ENCODE peak calls at places on chromosomes 12 and 14, in four cellular contexts. One of them, this sample, is unnamed.

GRCh38 chr14:51780741-51781140 is 79.7 kb upstream of the GNG2 start:
- DNase-seq in WTC11: no peak
- DNase-seq in BE2C: no peak
- DNase-seq in D721Med: no peak
- DNase-seq in this sample: no peak

GRCh38 chr14:70952485-70952884 is 45.2 kb downstream of the PCNX1 start:
- DNase-seq in WTC11: no peak
- DNase-seq in BE2C: no peak
- DNase-seq in D721Med: no peak
- DNase-seq in this sample: no peak

GRCh38 chr12:47014474-47014873 is 64.9 kb upstream of the PCED1B start:
- DNase-seq in WTC11: no peak
- DNase-seq in BE2C: no peak
- DNase-seq in D721Med: no peak
- DNase-seq in this sample: no peak

GRCh38 chr12:12008232-12008850 is 62.4 kb upstream of the BCL2L14 start:
- DNase-seq in WTC11: peak; percentile 52
- DNase-seq in BE2C: no peak
- DNase-seq in D721Med: no peak
- DNase-seq in this sample: peak; percentile 32

GRCh38 chr14:65100905-65101541 is 1.3 kb downstream of the MAX start:
- DNase-seq in WTC11: no peak
- DNase-seq in BE2C: no peak
- DNase-seq in D721Med: no peak
- DNase-seq in this sample: no peak

GRCh38 chr14:23438130-23438893 is 2.9 kb upstream of the MYH7 start:
- DNase-seq in WTC11: no peak
- DNase-seq in BE2C: no peak
- DNase-seq in D721Med: no peak
- DNase-seq in this sample: no peak

GRCh38 chr14:51776102-51776894 is 84.1 kb upstream of the GNG2 start:
- DNase-seq in WTC11: peak; percentile 77
- DNase-seq in BE2C: peak; percentile 81
- DNase-seq in D721Med: peak; percentile 58
- DNase-seq in this sample: peak; percentile 63

GRCh38 chr12:76878045-76878898 is 547 bp downstream of the CSRP2 start:
- DNase-seq in WTC11: peak; percentile 74
- DNase-seq in BE2C: peak; percentile 41
- DNase-seq in D721Med: peak; percentile 38
- DNase-seq in this sample: peak; percentile 40

GRCh38 chr14:31834616-31835015 is 242.5 kb upstream of the ARHGAP5 start:
- DNase-seq in WTC11: no peak
- DNase-seq in BE2C: no peak
- DNase-seq in D721Med: no peak
- DNase-seq in this sample: no peak

GRCh38 chr14:89641495-89642162 is 224.6 kb upstream of the FOXN3 start:
- DNase-seq in WTC11: no peak
- DNase-seq in BE2C: no peak
- DNase-seq in D721Med: no peak
- DNase-seq in this sample: no peak

GRCh38 chr12:92412931-92413685 is 267.5 kb upstream of the BTG1 start:
- DNase-seq in WTC11: no peak
- DNase-seq in BE2C: no peak
- DNase-seq in D721Med: no peak
- DNase-seq in this sample: no peak

GRCh38 chr14:99757331-99758070 is 35.7 kb upstream of the EML1 start:
- DNase-seq in WTC11: no peak
- DNase-seq in BE2C: no peak
- DNase-seq in D721Med: no peak
- DNase-seq in this sample: no peak

GRCh38 chr12:104746689-104747088 is 211.4 kb downstream of the SLC41A2 start:
- DNase-seq in WTC11: no peak
- DNase-seq in BE2C: no peak
- DNase-seq in D721Med: no peak
- DNase-seq in this sample: no peak

GRCh38 chr14:93430319-93430801 is 379 bp upstream of the UNC79 start:
- DNase-seq in WTC11: peak; percentile 77
- DNase-seq in BE2C: peak; percentile 89
- DNase-seq in D721Med: peak; percentile 47
- DNase-seq in this sample: peak; percentile 85

GRCh38 chr12:122308811-122309210 is 42.5 kb upstream of the VPS33A start:
- DNase-seq in WTC11: no peak
- DNase-seq in BE2C: no peak
- DNase-seq in D721Med: no peak
- DNase-seq in this sample: no peak

GRCh38 chr14:77082356-77082755 is 15.7 kb upstream of the CIPC start:
- DNase-seq in WTC11: no peak
- DNase-seq in BE2C: no peak
- DNase-seq in D721Med: no peak
- DNase-seq in this sample: no peak

GRCh38 chr14:93285048-93285447 is 47.8 kb downstream of the BTBD7 start:
- DNase-seq in WTC11: no peak
- DNase-seq in BE2C: no peak
- DNase-seq in D721Med: no peak
- DNase-seq in this sample: no peak

GRCh38 chr12:75390156-75390898 is 562 bp upstream of the GLIPR1L2 start:
- DNase-seq in WTC11: no peak
- DNase-seq in BE2C: no peak
- DNase-seq in D721Med: no peak
- DNase-seq in this sample: no peak

GRCh38 chr14:95519699-95520098 is 3.2 kb upstream of the SYNE3 start:
- DNase-seq in WTC11: no peak
- DNase-seq in BE2C: no peak
- DNase-seq in D721Med: no peak
- DNase-seq in this sample: no peak

GRCh38 chr12:123139926-123140674 is 10.8 kb downstream of the PITPNM2 start:
- DNase-seq in WTC11: no peak
- DNase-seq in BE2C: no peak
- DNase-seq in D721Med: no peak
- DNase-seq in this sample: peak; percentile 34

GRCh38 chr14:59190372-59190771 is 1.9 kb downstream of the DAAM1 start:
- DNase-seq in WTC11: peak; percentile 31
- DNase-seq in BE2C: peak; percentile 11
- DNase-seq in D721Med: no peak
- DNase-seq in this sample: peak; percentile 43

GRCh38 chr14:24726480-24726879 is 92.5 kb upstream of the GZMB start:
- DNase-seq in WTC11: no peak
- DNase-seq in BE2C: no peak
- DNase-seq in D721Med: no peak
- DNase-seq in this sample: no peak

GRCh38 chr12:67263416-67263960 is 5.7 kb upstream of the CAND1 start:
- DNase-seq in WTC11: no peak
- DNase-seq in BE2C: no peak
- DNase-seq in D721Med: no peak
- DNase-seq in this sample: no peak

GRCh38 chr12:44313188-44313587 is 477.3 kb downstream of the TMEM117 start:
- DNase-seq in WTC11: no peak
- DNase-seq in BE2C: no peak
- DNase-seq in D721Med: no peak
- DNase-seq in this sample: no peak

GRCh38 chr12:44314007-44314500 is 478.2 kb downstream of the TMEM117 start:
- DNase-seq in WTC11: no peak
- DNase-seq in BE2C: no peak
- DNase-seq in D721Med: no peak
- DNase-seq in this sample: no peak

GRCh38 chr12:44317651-44318126 is 481.8 kb downstream of the TMEM117 start:
- DNase-seq in WTC11: peak; percentile 14
- DNase-seq in BE2C: peak; percentile 17
- DNase-seq in D721Med: no peak
- DNase-seq in this sample: no peak
- TF ChIP-seq CTCF in WTC11: peak; percentile 48
- TF ChIP-seq CTCF in BE2C: peak; percentile 58
- TF ChIP-seq CTCF in D721Med: peak; percentile 69
- TF ChIP-seq CTCF in this sample: peak; percentile 66

GRCh38 chr14:62670526-62670925 is 374.7 kb downstream of the KCNH5 start:
- DNase-seq in WTC11: no peak
- DNase-seq in BE2C: no peak
- DNase-seq in D721Med: no peak
- DNase-seq in this sample: no peak

GRCh38 chr14:62673014-62673727 is 372.1 kb downstream of the KCNH5 start:
- DNase-seq in WTC11: no peak
- DNase-seq in BE2C: no peak
- DNase-seq in D721Med: no peak
- DNase-seq in this sample: no peak

GRCh38 chr14:62661818-62662217 is 383.4 kb downstream of the KCNH5 start:
- DNase-seq in WTC11: no peak
- DNase-seq in BE2C: no peak
- DNase-seq in D721Med: no peak
- DNase-seq in this sample: no peak

GRCh38 chr14:62662811-62663477 is 382.3 kb downstream of the KCNH5 start:
- DNase-seq in WTC11: peak; percentile 23
- DNase-seq in BE2C: no peak
- DNase-seq in D721Med: no peak
- DNase-seq in this sample: no peak

GRCh38 chr14:62667515-62667914 is 377.7 kb downstream of the KCNH5 start:
- DNase-seq in WTC11: no peak
- DNase-seq in BE2C: no peak
- DNase-seq in D721Med: no peak
- DNase-seq in this sample: no peak
- TF ChIP-seq CTCF in WTC11: no peak
- TF ChIP-seq CTCF in BE2C: peak; percentile 10
- TF ChIP-seq CTCF in D721Med: no peak
- TF ChIP-seq CTCF in this sample: no peak

GRCh38 chr12:120495723-120496352 is at the start of gene DYNLL1:
- DNase-seq in WTC11: peak; percentile 99
- DNase-seq in BE2C: peak; percentile 98
- DNase-seq in D721Med: peak; percentile 83
- DNase-seq in this sample: peak; percentile 98
- TF ChIP-seq CTCF in WTC11: no peak
- TF ChIP-seq CTCF in BE2C: no peak
- TF ChIP-seq CTCF in D721Med: no peak
- TF ChIP-seq CTCF in this sample: no peak

GRCh38 chr12:109385339-109386078 is 37.8 kb downstream of the MYO1H start:
- DNase-seq in WTC11: no peak
- DNase-seq in BE2C: no peak
- DNase-seq in D721Med: peak; percentile 29
- DNase-seq in this sample: no peak
- TF ChIP-seq CTCF in WTC11: peak; percentile 17
- TF ChIP-seq CTCF in BE2C: peak; percentile 63
- TF ChIP-seq CTCF in D721Med: peak; percentile 66
- TF ChIP-seq CTCF in this sample: peak; percentile 47

DNA sequence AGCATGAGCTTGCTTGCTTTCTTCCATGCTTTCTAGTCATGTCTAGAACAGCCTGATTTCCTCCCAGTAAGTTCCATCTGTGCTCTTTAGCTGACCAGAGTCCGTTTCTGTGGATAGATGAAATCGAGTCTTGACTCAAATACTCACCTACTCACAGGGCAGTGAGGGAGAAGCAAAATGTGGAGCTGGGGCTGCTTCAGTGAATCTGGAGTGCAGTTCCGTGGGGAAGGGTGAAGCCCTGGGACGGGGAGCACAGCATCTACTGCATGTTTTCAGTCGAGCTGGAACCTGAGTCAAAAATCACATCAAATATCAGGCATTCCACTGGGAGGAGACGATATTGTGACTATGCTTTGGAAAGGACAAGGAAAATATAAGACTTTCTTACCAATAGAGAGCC is 70.3 kb upstream of the PRMT8 start:
- DNase-seq in WTC11: no peak
- DNase-seq in BE2C: no peak
- DNase-seq in D721Med: no peak
- DNase-seq in this sample: no peak
- TF ChIP-seq CTCF in WTC11: no peak
- TF ChIP-seq CTCF in BE2C: no peak
- TF ChIP-seq CTCF in D721Med: no peak
- TF ChIP-seq CTCF in this sample: no peak

GRCh38 chr12:49974677-49975369 is 2.1 kb downstream of the AQP6 start:
- DNase-seq in WTC11: no peak
- DNase-seq in BE2C: no peak
- DNase-seq in D721Med: no peak
- DNase-seq in this sample: no peak

GRCh38 chr12:49972641-49973360 is at the start of gene AQP6:
- DNase-seq in WTC11: no peak
- DNase-seq in BE2C: no peak
- DNase-seq in D721Med: no peak
- DNase-seq in this sample: no peak

GRCh38 chr12:49975370-49975761 is 2.6 kb downstream of the AQP6 start:
- DNase-seq in WTC11: no peak
- DNase-seq in BE2C: no peak
- DNase-seq in D721Med: no peak
- DNase-seq in this sample: no peak

GRCh38 chr12:49973361-49973830 is 649 bp downstream of the AQP6 start:
- DNase-seq in WTC11: no peak
- DNase-seq in BE2C: no peak
- DNase-seq in D721Med: no peak
- DNase-seq in this sample: no peak

DNA sequence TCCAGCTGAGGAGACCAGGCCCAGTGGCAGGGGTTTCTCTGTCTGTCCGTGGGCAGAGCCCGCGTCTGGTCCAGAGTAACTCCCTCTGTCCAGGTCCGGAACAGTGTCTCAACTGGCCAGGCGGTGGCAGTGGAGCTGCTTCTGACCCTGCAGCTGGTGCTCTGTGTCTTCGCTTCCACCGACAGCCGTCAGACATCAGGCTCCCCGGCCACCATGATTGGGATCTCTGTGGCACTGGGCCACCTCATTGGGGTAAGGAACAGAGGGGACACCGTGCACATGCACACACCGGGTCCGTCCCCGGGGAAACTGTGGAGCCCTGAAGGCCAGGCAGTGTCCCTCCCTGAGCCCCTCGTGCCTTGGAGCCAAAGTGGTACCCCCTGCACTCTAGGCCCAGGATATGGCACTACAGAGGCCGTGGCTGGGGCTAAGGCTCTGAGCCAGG is 1.5 kb downstream of the AQP6 start:
- DNase-seq in WTC11: no peak
- DNase-seq in BE2C: peak; percentile 91
- DNase-seq in D721Med: no peak
- DNase-seq in this sample: peak; percentile 77
- TF ChIP-seq CTCF in WTC11: no peak
- TF ChIP-seq CTCF in BE2C: peak; percentile 86
- TF ChIP-seq CTCF in D721Med: peak; percentile 60
- TF ChIP-seq CTCF in this sample: peak; percentile 36

GRCh38 chr12:111597731-111598636 is 1.1 kb downstream of the ATXN2 start:
- DNase-seq in WTC11: peak; percentile 45
- DNase-seq in BE2C: peak; percentile 63
- DNase-seq in D721Med: no peak
- DNase-seq in this sample: peak; percentile 69

GRCh38 chr12:111598637-111599458 is at the start of gene ATXN2:
- DNase-seq in WTC11: peak; percentile 54
- DNase-seq in BE2C: peak; percentile 66
- DNase-seq in D721Med: peak; percentile 61
- DNase-seq in this sample: peak; percentile 74

GRCh38 chr12:111600296-111600562 is 1.1 kb upstream of the ATXN2 start:
- DNase-seq in WTC11: no peak
- DNase-seq in BE2C: no peak
- DNase-seq in D721Med: no peak
- DNase-seq in this sample: no peak

GRCh38 chr12:111596985-111597730 is 2.0 kb downstream of the ATXN2 start:
- DNase-seq in WTC11: peak; percentile 28
- DNase-seq in BE2C: peak; percentile 73
- DNase-seq in D721Med: no peak
- DNase-seq in this sample: peak; percentile 54

GRCh38 chr12:111599459-111600295 is 562 bp upstream of the ATXN2 start:
- DNase-seq in WTC11: peak; percentile 91
- DNase-seq in BE2C: peak; percentile 96
- DNase-seq in D721Med: peak; percentile 77
- DNase-seq in this sample: peak; percentile 92
- TF ChIP-seq CTCF in WTC11: no peak
- TF ChIP-seq CTCF in BE2C: peak; percentile 19
- TF ChIP-seq CTCF in D721Med: no peak
- TF ChIP-seq CTCF in this sample: no peak

GRCh38 chr14:105201156-105201927 is 20.2 kb upstream of the NUDT14 start:
- DNase-seq in WTC11: peak; percentile 35
- DNase-seq in BE2C: no peak
- DNase-seq in D721Med: no peak
- DNase-seq in this sample: peak; percentile 19
- TF ChIP-seq CTCF in WTC11: no peak
- TF ChIP-seq CTCF in BE2C: peak; percentile 38
- TF ChIP-seq CTCF in D721Med: no peak
- TF ChIP-seq CTCF in this sample: no peak

This sample was measured in glutamatergic neuron.